ENCODE peak calls at places on chromosomes 13 and 19, in eight cellular contexts. X, M, K, Q, F, W, N and R are unnamed samples.

GRCh38 chr13:69677343-69677742 is 430.3 kb upstream of the ATXN8OS start:
- DNase-seq in Q (no peak), F (no peak), W (no peak), M (no peak), X (no peak), N (no peak), K (no peak), R (no peak)

GRCh38 chr13:109684836-109685602 is 101.4 kb downstream of the IRS2 start:
- DNase-seq in M (no peak), N (no peak), W (peak; percentile 66), F (peak; percentile 82), X (no peak), Q (no peak), K (no peak), R (no peak)

GRCh38 chr19:35703343-35703742 is 1.0 kb upstream of the ZBTB32 start:
- DNase-seq in W (no peak), N (no peak), K (no peak), X (peak; percentile 45), M (no peak), Q (no peak), F (no peak), R (no peak)

GRCh38 chr13:94020426-94020825 is 459.1 kb downstream of the DCT start:
- DNase-seq in W (no peak), M (no peak), N (no peak), K (no peak), Q (no peak), F (no peak), X (no peak), R (no peak)

GRCh38 chr19:10871711-10872550 is 578 bp downstream of the CARM1 start:
- DNase-seq in N (peak; percentile 7), X (peak; percentile 33), Q (no peak), M (no peak), K (peak; percentile 36), F (peak; percentile 19), W (no peak), R (peak; percentile 39)

GRCh38 chr13:47087841-47088240 is 191.0 kb upstream of the HTR2A start:
- DNase-seq in M (no peak), K (no peak), F (no peak), Q (no peak), W (peak; percentile 86), X (no peak), N (no peak), R (no peak)

GRCh38 chr13:79435549-79435948 is 29.5 kb upstream of the RBM26 start:
- DNase-seq in K (no peak), Q (no peak), M (no peak), W (peak; percentile 71), X (no peak), N (no peak), F (peak; percentile 74), R (no peak)

GRCh38 chr13:59229861-59230260 is 933.9 kb downstream of the DIAPH3 start:
- DNase-seq in K (no peak), X (no peak), F (no peak), M (no peak), W (no peak), Q (no peak), N (no peak), R (no peak)

GRCh38 chr13:50277906-50278305 is 262.7 kb downstream of the KCNRG start:
- DNase-seq in Q (no peak), F (no peak), M (no peak), K (no peak), N (no peak), W (no peak), X (no peak), R (no peak)

GRCh38 chr19:50719566-50719965 is at the start of gene SHANK1:
- DNase-seq in F (no peak), M (no peak), X (peak; percentile 76), N (no peak), K (no peak), Q (no peak), W (no peak), R (no peak)

GRCh38 chr19:588758-589692 is 656 bp upstream of the HCN2 start:
- DNase-seq in K (no peak), M (no peak), W (no peak), F (no peak), Q (no peak), X (no peak), N (no peak), R (no peak)

GRCh38 chr13:84641491-84641890 is 759.2 kb upstream of the SLITRK1 start:
- DNase-seq in Q (no peak), M (no peak), X (no peak), W (peak; percentile 40), N (no peak), K (no peak), F (no peak), R (no peak)

GRCh38 chr13:75636339-75637095 is 387 bp downstream of the LMO7 start:
- DNase-seq in X (peak; percentile 57), N (peak; percentile 4), W (peak; percentile 56), M (peak; percentile 57), K (peak; percentile 35), F (peak; percentile 36), Q (no peak), R (peak; percentile 62)

GRCh38 chr19:36160821-36161596 is 8.8 kb upstream of the COX7A1 start:
- DNase-seq in W (no peak), Q (no peak), X (no peak), M (no peak), F (no peak), N (no peak), K (no peak), R (no peak)

GRCh38 chr19:28553005-28553404 is 659.9 kb downstream of the UQCRFS1 start:
- DNase-seq in M (no peak), N (no peak), F (no peak), K (no peak), X (no peak), W (no peak), Q (no peak), R (no peak)

GRCh38 chr13:32261567-32261966 is 53.6 kb downstream of the ZAR1L start:
- DNase-seq in F (peak; percentile 57), Q (peak; percentile 29), W (peak; percentile 91), X (no peak), N (no peak), K (no peak), M (no peak), R (no peak)

GRCh38 chr13:25525884-25526283 is 154.1 kb downstream of the ATP8A2 start:
- DNase-seq in K (no peak), N (no peak), X (no peak), Q (no peak), M (no peak), F (no peak), W (no peak), R (no peak)

GRCh38 chr13:67143544-67144115 is 86.5 kb downstream of the PCDH9 start:
- DNase-seq in W (peak; percentile 44), K (no peak), X (no peak), M (no peak), F (no peak), Q (no peak), N (no peak), R (no peak)